ENCODE peak calls at places on chromosomes 16 and 17, in seven cellular contexts. Y is MM.1S, C is PC-9, S is hepatocyte, G is HCT116, K is SK-N-SH, V is PC-3. X is an unnamed sample.

GRCh38 chr17:77131919-77132318 is 8.8 kb upstream of the SEC14L1 start:
- DNase-seq in Y (no peak), C (no peak), S (peak; percentile 67), G (no peak), K (peak; percentile 66), V (peak; percentile 97), X (no peak)

GRCh38 chr17:76452102-76452645 is 778 bp downstream of the UBE2O start:
- DNase-seq in Y (no peak), C (no peak), S (no peak), G (no peak), K (no peak), V (peak; percentile 32), X (peak; percentile 44)

GRCh38 chr17:17988427-17988945 is 15.8 kb downstream of the DRC3 start:
- DNase-seq in Y (no peak), C (no peak), S (no peak), G (no peak), K (no peak), V (no peak), X (no peak)

GRCh38 chr16:57000271-57001025 is 11.1 kb downstream of the NLRC5 start:
- DNase-seq in Y (no peak), C (peak; percentile 89), S (no peak), G (peak; percentile 19), K (no peak), V (peak; percentile 74), X (no peak)

GRCh38 chr16:11327277-11328171 is 17.7 kb upstream of the RMI2 start:
- DNase-seq in Y (no peak), C (no peak), S (no peak), G (no peak), K (no peak), V (no peak), X (peak; percentile 44)

GRCh38 chr16:29993903-29994612 is 1.4 kb downstream of the HIRIP3 start:
- DNase-seq in Y (no peak), C (peak; percentile 32), S (no peak), G (no peak), K (no peak), V (no peak), X (no peak)

GRCh38 chr17:21275047-21275578 is 9.4 kb upstream of the MAP2K3 start:
- DNase-seq in Y (no peak), C (no peak), S (peak; percentile 22), G (no peak), K (peak; percentile 62), V (no peak), X (no peak)

GRCh38 chr17:59763861-59764260 is 56.4 kb downstream of the VMP1 start:
- DNase-seq in Y (no peak), C (peak; percentile 63), S (no peak), G (no peak), K (no peak), V (no peak), X (no peak)

GRCh38 chr17:77327566-77328463 is 187.0 kb downstream of the SEC14L1 start:
- DNase-seq in Y (no peak), C (no peak), S (peak; percentile 41), G (no peak), K (peak; percentile 28), V (no peak), X (peak; percentile 53)

GRCh38 chr17:1942666-1943431 is 82.3 kb downstream of the RTN4RL1 start:
- DNase-seq in Y (no peak), C (no peak), S (no peak), G (no peak), K (no peak), V (no peak), X (no peak)

GRCh38 chr16:11263737-11264136 is 5.4 kb downstream of the TNP2 start:
- DNase-seq in Y (no peak), C (no peak), S (no peak), G (no peak), K (no peak), V (no peak), X (no peak)

GRCh38 chr16:81723098-81723723 is 55.9 kb upstream of the PLCG2 start:
- DNase-seq in Y (peak; percentile 72), C (peak; percentile 74), S (peak; percentile 92), G (peak; percentile 92), K (peak; percentile 83), V (peak; percentile 89), X (peak; percentile 90)

GRCh38 chr16:54473201-54473993 is 186.8 kb upstream of the IRX3 start:
- DNase-seq in Y (no peak), C (no peak), S (no peak), G (no peak), K (no peak), V (no peak), X (no peak)

GRCh38 chr16:31421587-31421986 is 6.6 kb downstream of the COX6A2 start:
- DNase-seq in Y (no peak), C (no peak), S (no peak), G (no peak), K (no peak), V (no peak), X (no peak)

GRCh38 chr17:7886227-7887037 is 2.2 kb upstream of the CHD3 start:
- DNase-seq in Y (no peak), C (no peak), S (peak; percentile 64), G (no peak), K (peak; percentile 44), V (peak; percentile 25), X (peak; percentile 47)

GRCh38 chr16:22813223-22813945 is 578 bp upstream of the HS3ST2 start:
- DNase-seq in Y (no peak), C (no peak), S (peak; percentile 82), G (no peak), K (peak; percentile 84), V (peak; percentile 6), X (no peak)

GRCh38 chr16:12732600-12732999 is 71.1 kb downstream of the CPPED1 start:
- DNase-seq in Y (no peak), C (no peak), S (no peak), G (no peak), K (no peak), V (no peak), X (peak; percentile 8)

GRCh38 chr16:12729448-12729847 is 74.2 kb downstream of the CPPED1 start:
- DNase-seq in Y (no peak), C (no peak), S (no peak), G (no peak), K (no peak), V (no peak), X (no peak)

GRCh38 chr16:12723681-12724080 is 80.0 kb downstream of the CPPED1 start:
- DNase-seq in Y (no peak), C (no peak), S (no peak), G (no peak), K (no peak), V (no peak), X (no peak)

GRCh38 chr16:12724216-12724615 is 79.5 kb downstream of the CPPED1 start:
- DNase-seq in Y (no peak), C (no peak), S (no peak), G (no peak), K (no peak), V (no peak), X (no peak)

DNA sequence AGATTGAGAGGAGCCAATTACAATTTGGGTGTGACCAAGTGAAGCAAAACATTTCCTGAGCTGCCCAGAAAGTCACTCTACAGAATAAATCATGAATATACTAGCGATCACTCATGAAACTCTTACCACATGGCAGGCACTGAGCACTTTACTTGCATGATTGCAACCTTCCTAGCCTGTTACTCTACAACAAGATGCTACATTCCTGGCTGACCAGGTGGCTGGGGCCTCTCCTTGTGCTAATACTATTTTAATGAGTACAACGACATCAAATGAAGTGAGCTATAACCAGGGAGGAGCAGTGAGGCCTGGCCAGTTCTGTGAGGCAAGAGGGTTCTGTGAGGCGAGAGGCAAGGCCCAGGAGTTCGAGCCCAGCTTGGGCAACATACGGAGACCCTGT is 75.2 kb downstream of the CPPED1 start:
- DNase-seq in Y (no peak), C (no peak), S (no peak), G (no peak), K (no peak), V (no peak), X (no peak)
- H3K9me3 ChIP-seq in Y (no peaks in the 10 kb centered on the region), C (peaks cover 7% of the 10 kb centered on the region), S (no peaks in the 10 kb centered on the region), G (peaks cover 10% of the 10 kb centered on the region), K (peaks cover 10% of the 10 kb centered on the region), V (no peaks in the 10 kb centered on the region), X (peaks cover 16% of the 10 kb centered on the region)

GRCh38 chr16:3879887-3880564 is 487 bp downstream of the CREBBP start:
- DNase-seq in Y (peak; percentile 56), C (no peak), S (peak; percentile 92), G (no peak), K (peak; percentile 91), V (peak; percentile 47), X (peak; percentile 80)
- TF ChIP-seq CTCF in Y (no peak), C (no peak), S (peak; percentile 18), G (no peak), K (no peak), V (no peak), X (no peak)

GRCh38 chr16:90019201-90019542 is at the start of gene DBNDD1:
- DNase-seq in Y (no peak), C (no peak), S (no peak), G (no peak), K (no peak), V (no peak), X (no peak)

GRCh38 chr16:90020260-90020837 is 1.1 kb upstream of the DBNDD1 start:
- DNase-seq in Y (no peak), C (no peak), S (no peak), G (no peak), K (no peak), V (no peak), X (no peak)

GRCh38 chr16:90022209-90023077 is 3.2 kb upstream of the DBNDD1 start:
- DNase-seq in Y (peak; percentile 82), C (peak; percentile 78), S (peak; percentile 83), G (peak; percentile 87), K (peak; percentile 96), V (peak; percentile 87), X (peak; percentile 84)

GRCh38 chr16:90019543-90020259 is 445 bp upstream of the DBNDD1 start:
- DNase-seq in Y (peak; percentile 29), C (peak; percentile 66), S (peak; percentile 80), G (no peak), K (peak; percentile 94), V (peak; percentile 44), X (peak; percentile 57)

DNA sequence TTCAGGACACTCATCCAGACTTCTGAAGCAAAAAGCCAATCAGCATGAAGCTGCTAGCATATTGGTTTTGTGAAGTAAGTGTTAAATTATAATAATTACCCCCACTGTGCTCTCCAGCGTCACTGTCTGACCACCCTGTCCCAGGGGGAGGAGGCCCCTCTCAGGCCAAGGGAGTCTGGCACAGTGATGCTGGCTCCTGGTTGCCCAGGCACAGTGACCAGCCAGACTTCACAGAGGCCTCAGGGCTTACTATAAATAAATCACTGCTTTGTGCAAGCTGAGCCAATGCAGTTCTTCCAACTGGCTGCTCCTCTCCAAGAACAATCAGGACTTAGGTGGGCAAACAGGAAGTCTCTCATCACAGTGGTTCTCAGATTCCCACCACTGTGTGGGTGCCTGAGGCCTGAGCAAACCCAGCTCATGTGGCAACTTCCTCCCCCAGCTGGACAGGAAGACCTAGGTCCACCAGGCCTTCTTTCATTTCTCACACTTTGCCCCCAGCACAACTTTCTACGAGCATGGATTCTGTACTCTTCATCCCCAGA is 1.7 kb upstream of the DBNDD1 start:
- DNase-seq in Y (no peak), C (peak; percentile 53), S (no peak), G (no peak), K (peak; percentile 66), V (peak; percentile 12), X (peak; percentile 16)
- H3K9me2 ChIP-seq in Y (no peaks in the 10 kb centered on the region), C (no peaks in the 10 kb centered on the region), S (no peaks in the 10 kb centered on the region), G (no peaks in the 10 kb centered on the region), K (no peaks in the 10 kb centered on the region), V (no peaks in the 10 kb centered on the region), X (no peaks in the 10 kb centered on the region)

DNA sequence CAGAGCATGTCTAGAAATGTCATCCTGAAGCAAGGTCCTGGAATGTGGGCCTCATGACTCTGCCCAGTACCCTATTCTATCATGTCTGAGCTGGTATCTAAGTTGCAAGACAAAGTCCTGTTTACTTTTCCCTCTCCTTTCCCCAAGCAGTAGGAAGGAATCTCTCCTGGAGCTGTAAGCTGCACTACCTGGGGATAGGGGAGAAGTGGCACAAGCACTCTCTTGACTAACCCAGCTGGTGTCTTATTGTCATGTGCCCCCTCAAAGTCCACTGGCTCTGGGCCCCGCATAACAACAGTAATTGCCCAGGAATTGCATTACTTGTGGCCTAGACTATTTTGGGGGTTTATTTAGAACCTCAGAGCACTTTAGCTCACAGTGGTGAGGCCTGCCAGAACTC is 1366.3 kb upstream of the GOT2 start:
- DNase-seq in Y (no peak), C (no peak), S (peak; percentile 11), G (no peak), K (no peak), V (no peak), X (no peak)
- H3K9me3 ChIP-seq in Y (no peaks in the 10 kb centered on the region), C (no peaks in the 10 kb centered on the region), S (no peaks in the 10 kb centered on the region), G (peaks cover 4% of the 10 kb centered on the region), K (no peaks in the 10 kb centered on the region), V (no peaks in the 10 kb centered on the region), X (no peaks in the 10 kb centered on the region)

X was measured in OCI-LY7.